ENCODE peak calls at places on chromosomes 2 and 18, in four cellular contexts. E is Panc1; Z is effector memory CD4-positive, alpha-beta T cell; V is fibroblast of pulmonary artery. X is an unnamed sample.

GRCh38 chr2:11493282-11493681 is 27.3 kb upstream of the E2F6 start:
- DNase-seq in E (no peak), Z (no peak), V (no peak), X (no peak)

GRCh38 chr2:128754246-128754724 is 435.6 kb upstream of the HS6ST1 start:
- DNase-seq in E (no peak), Z (no peak), V (peak; percentile 64), X (no peak)

GRCh38 chr2:240813231-240813921 is 6.6 kb downstream of the KIF1A start:
- DNase-seq in E (no peak), Z (no peak), V (no peak), X (no peak)

GRCh38 chr2:69843993-69844392 is 14.5 kb downstream of the GMCL1 start:
- DNase-seq in E (no peak), Z (no peak), V (no peak), X (no peak)

GRCh38 chr18:48834421-48835011 is 116.2 kb downstream of the SMAD7 start:
- DNase-seq in E (peak; percentile 85), Z (peak; percentile 74), V (peak; percentile 90), X (peak; percentile 95)

GRCh38 chr18:47873625-47874024 is 56.8 kb downstream of the SMAD2 start:
- DNase-seq in E (no peak), Z (no peak), V (no peak), X (no peak)

GRCh38 chr18:74683573-74683972 is 85.9 kb downstream of the ZNF407 start:
- DNase-seq in E (no peak), Z (no peak), V (no peak), X (peak; percentile 7)

GRCh38 chr2:189549440-189549832 is 31.1 kb downstream of the SLC40A1 start:
- DNase-seq in E (no peak), Z (no peak), V (peak; percentile 54), X (no peak)

GRCh38 chr2:7191927-7192326 is 274.7 kb downstream of the RNF144A start:
- DNase-seq in E (no peak), Z (no peak), V (peak; percentile 74), X (peak; percentile 52)

GRCh38 chr18:22559414-22560282 is 141.9 kb upstream of the CTAGE1 start:
- DNase-seq in E (no peak), Z (no peak), V (peak; percentile 79), X (peak; percentile 49)

GRCh38 chr2:100554788-100555407 is 7.9 kb upstream of the PDCL3 start:
- DNase-seq in E (no peak), Z (peak; percentile 8), V (no peak), X (no peak)

GRCh38 chr2:98868548-98869271 is 67.3 kb downstream of the CRACDL start:
- DNase-seq in E (no peak), Z (no peak), V (no peak), X (no peak)

GRCh38 chr2:5539281-5540211 is 152.6 kb upstream of the SOX11 start:
- DNase-seq in E (no peak), Z (no peak), V (no peak), X (no peak)

GRCh38 chr2:99775585-99775984 is 285.8 kb upstream of the REV1 start:
- DNase-seq in E (no peak), Z (no peak), V (peak; percentile 22), X (peak; percentile 9)

GRCh38 chr2:20643060-20643459 is 7.8 kb downstream of the HS1BP3 start:
- DNase-seq in E (no peak), Z (no peak), V (no peak), X (no peak)

GRCh38 chr18:31583185-31583854 is 8.4 kb upstream of the TTR start:
- DNase-seq in E (no peak), Z (no peak), V (no peak), X (no peak)

GRCh38 chr18:55875330-55875933 is 287.4 kb upstream of the TCF4 start:
- DNase-seq in E (no peak), Z (no peak), V (no peak), X (no peak)

GRCh38 chr18:62388855-62389760 is 64.0 kb downstream of the TNFRSF11A start:
- DNase-seq in E (no peak), Z (no peak), V (no peak), X (no peak)

GRCh38 chr2:224025874-224026273 is 13.2 kb downstream of the SERPINE2 start:
- DNase-seq in E (no peak), Z (peak; percentile 16), V (no peak), X (no peak)

GRCh38 chr2:39642054-39642742 is 23.5 kb upstream of the TMEM178A start:
- DNase-seq in E (peak; percentile 25), Z (no peak), V (peak; percentile 82), X (peak; percentile 93)

GRCh38 chr18:64294967-64295366 is 146.1 kb upstream of the LINC00305 start:
- DNase-seq in E (no peak), Z (no peak), V (no peak), X (no peak)
- H3K4me3 ChIP-seq in E (no peak overlapping the region), Z (no peak overlapping the region), V (no peak overlapping the region), X (no peak overlapping the region)

DNA sequence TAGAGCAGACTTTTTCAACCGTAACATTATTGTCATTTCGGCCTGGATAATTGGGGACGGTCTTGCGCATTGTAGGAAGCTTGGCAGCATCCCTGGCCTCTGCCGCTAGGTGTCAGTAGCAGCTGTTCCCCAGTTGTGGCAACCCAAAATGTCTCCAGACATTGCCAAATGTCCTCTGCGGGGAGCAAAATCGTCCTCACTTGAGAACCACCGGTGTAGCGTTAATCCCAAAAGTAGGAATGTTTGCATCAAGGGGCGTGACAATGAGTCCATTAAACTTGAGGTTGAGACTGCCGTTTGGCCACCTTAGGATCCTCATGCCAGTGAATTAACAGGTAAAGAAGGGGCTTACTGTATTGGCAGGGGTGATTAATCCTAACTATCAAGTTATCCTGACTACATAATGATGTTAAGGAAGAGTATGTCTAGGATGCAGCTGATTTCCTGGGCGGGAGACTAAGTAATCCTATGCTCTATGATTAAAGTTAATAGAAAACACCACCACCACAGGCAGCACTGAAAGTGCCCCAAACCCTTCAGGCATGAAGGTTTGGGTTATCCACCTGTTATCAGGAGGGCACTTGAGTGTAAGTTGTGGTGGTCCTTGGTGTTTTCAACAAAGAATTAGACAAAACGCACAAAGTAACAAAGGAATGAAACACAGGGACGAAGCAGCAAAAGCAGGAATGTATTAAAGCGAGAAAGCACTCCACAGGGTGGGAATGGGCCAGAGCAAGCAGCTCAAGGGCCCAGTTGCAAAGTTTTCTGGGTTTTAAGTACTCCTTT is 4.9 kb upstream of the ZC3H8 start:
- DNase-seq in E (peak; percentile 83), Z (peak; percentile 62), V (peak; percentile 90), X (peak; percentile 63)
- H3K4me3 ChIP-seq in E (no peak overlapping the region), Z (no peak overlapping the region), V (no peak overlapping the region), X (no peak overlapping the region)

DNA sequence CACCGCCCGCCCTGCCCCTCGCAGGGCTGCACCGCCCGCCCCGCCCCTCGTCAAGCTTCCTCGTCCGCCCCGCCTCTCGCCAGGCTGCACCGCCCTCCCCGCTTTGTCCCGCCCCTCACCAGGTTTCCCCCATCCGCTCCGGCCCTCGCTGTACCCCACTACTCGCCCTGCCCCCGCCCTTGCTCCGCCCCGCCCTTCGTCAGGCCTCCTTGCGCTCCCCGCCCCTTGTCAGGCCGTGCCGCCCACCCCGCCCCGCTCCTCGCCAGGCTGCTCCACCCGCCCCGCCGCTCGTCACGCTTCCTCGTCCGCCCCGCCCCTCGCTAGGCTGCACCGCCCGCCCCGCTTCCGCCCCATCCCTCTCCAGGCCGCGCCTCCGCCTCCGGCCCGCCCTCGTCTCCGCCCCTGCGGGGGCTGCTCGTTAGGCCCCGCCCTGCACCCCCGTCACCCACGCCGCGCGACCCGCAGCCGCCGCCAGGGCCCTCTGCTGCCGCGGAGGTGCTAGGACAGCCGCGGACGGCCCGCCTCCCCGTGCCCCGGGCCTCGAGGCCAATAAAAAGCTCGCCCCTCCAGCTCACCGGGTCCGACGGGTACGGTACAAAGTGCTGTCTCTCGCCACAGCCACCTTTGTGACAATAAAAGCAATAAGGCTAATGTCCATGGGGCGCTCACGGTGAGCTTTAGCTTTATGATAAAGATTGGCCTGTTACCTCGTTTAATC is 574 bp upstream of the DNPEP start:
- DNase-seq in E (no peak), Z (peak; percentile 98), V (peak; percentile 97), X (peak; percentile 97)
- H3K4me3 ChIP-seq in E (peak overlapping the region; percentile 51), Z (peak overlapping the region; percentile 27), V (peak overlapping the region; percentile 45), X (peak overlapping the region; percentile 33)

DNA sequence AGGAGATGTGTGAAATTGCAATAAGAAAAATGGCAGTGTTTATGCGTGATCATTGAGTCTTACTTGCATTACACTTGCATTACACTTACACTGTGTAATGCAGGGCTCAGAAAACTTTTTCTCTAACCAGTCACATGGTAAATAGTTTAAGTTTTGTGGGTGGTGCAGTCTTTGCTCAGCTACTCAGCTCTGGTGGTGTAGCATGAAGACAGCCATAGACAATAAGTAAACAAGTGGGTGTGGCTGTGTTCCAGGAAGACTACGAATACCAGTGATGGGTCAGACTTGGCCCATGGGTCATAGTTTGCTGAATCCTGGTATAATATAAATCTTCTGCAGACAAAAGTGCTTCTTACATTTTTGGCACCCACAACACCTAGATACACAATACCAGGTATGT is 115.6 kb upstream of the CYP1B1 start:
- DNase-seq in E (no peak), Z (no peak), V (no peak), X (no peak)
- H3K4me3 ChIP-seq in E (no peak overlapping the region), Z (no peak overlapping the region), V (no peak overlapping the region), X (no peak overlapping the region)

GRCh38 chr2:37326866-37327634 is 2.4 kb upstream of the PRKD3 start:
- DNase-seq in E (no peak), Z (no peak), V (no peak), X (no peak)

GRCh38 chr2:37325625-37326071 is 1.0 kb upstream of the PRKD3 start:
- DNase-seq in E (no peak), Z (no peak), V (no peak), X (no peak)

GRCh38 chr2:37324786-37325624 is at the start of gene PRKD3:
- DNase-seq in E (no peak), Z (peak; percentile 51), V (peak; percentile 42), X (peak; percentile 87)

GRCh38 chr2:37324536-37324785 is 172 bp downstream of the PRKD3 start:
- DNase-seq in E (no peak), Z (peak; percentile 62), V (peak; percentile 81), X (no peak)

GRCh38 chr2:37326285-37326684 is 1.7 kb upstream of the PRKD3 start:
- DNase-seq in E (no peak), Z (no peak), V (peak; percentile 91), X (peak; percentile 69)
- H3K4me3 ChIP-seq in E (no peak overlapping the region), Z (no peak overlapping the region), V (peak overlapping the region; percentile 36), X (peak overlapping the region; percentile 83)

GRCh38 chr2:37489536-37489935 is 145.1 kb downstream of the QPCT start:
- DNase-seq in E (no peak), Z (no peak), V (no peak), X (no peak)

GRCh38 chr2:37493425-37493824 is 149.0 kb downstream of the QPCT start:
- DNase-seq in E (no peak), Z (no peak), V (no peak), X (no peak)

DNA sequence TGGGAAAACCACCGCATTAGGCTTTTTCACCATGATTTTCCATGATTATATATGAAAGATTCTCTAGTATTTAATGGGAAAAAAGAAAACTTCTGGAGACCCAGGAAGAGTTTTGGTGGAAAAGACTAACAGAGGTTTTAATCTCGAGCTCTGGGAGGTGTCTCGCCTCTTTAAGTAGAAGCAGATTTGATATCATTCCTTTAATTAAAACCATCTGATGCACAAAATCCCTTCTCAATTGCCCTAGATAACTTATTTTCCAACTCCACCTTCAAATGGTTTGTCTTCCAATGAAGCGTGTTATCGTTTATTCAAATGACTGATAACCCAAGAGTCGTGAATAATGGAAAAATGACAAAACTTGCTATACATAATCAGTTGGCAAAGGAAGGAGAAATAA is 144.5 kb downstream of the QPCT start:
- DNase-seq in E (no peak), Z (no peak), V (no peak), X (peak; percentile 68)
- H3K4me3 ChIP-seq in E (no peak overlapping the region), Z (no peak overlapping the region), V (no peak overlapping the region), X (no peak overlapping the region)

GRCh38 chr2:229586012-229586411 is 128.3 kb downstream of the DNER start:
- DNase-seq in E (peak; percentile 13), Z (no peak), V (peak; percentile 5), X (peak; percentile 6)

GRCh38 chr2:229582151-229582550 is 132.2 kb downstream of the DNER start:
- DNase-seq in E (no peak), Z (no peak), V (no peak), X (no peak)

GRCh38 chr2:229591611-229592010 is 122.7 kb downstream of the DNER start:
- DNase-seq in E (no peak), Z (no peak), V (no peak), X (no peak)

GRCh38 chr2:229586746-229587705 is 127.3 kb downstream of the DNER start:
- DNase-seq in E (peak; percentile 58), Z (no peak), V (peak; percentile 87), X (peak; percentile 92)
- H3K4me3 ChIP-seq in E (no peak overlapping the region), Z (no peak overlapping the region), V (peak overlapping the region; percentile 32), X (peak overlapping the region; percentile 46)